ENCODE peak calls at places on chromosomes 7 and 10, in six cellular contexts. C, E, F, I, T and Y are unnamed samples.
A peak's percentile ranks its signal among the peaks of the same experiment; 100 is the strongest.

GRCh38 chr7:13144622-13145021 is 457.2 kb downstream of the ARL4A start:
- DNase-seq in C (no peak), F (no peak), E (no peak), I (no peak), T (no peak), Y (no peak)

GRCh38 chr10:14617850-14618249 is 156.8 kb downstream of the FAM107B start:
- DNase-seq in E (no peak), F (no peak), T (no peak), C (no peak), I (no peak), Y (no peak)

GRCh38 chr7:44096326-44096881 is 7.7 kb upstream of the AEBP1 start:
- DNase-seq in E (no peak), I (no peak), T (no peak), F (no peak), C (no peak), Y (no peak)

GRCh38 chr10:123573236-123574147 is 92.7 kb upstream of the GPR26 start:
- DNase-seq in C (peak; percentile 36), E (peak; percentile 83), F (peak; percentile 63), T (peak; percentile 73), I (no peak), Y (peak; percentile 63)

GRCh38 chr10:70693619-70694286 is 21.4 kb downstream of the ADAMTS14 start:
- DNase-seq in I (no peak), E (no peak), C (no peak), F (peak; percentile 74), T (no peak), Y (no peak)

GRCh38 chr10:103542764-103543616 is 49.5 kb downstream of the NEURL1 start:
- DNase-seq in T (no peak), I (peak; percentile 13), E (peak; percentile 46), C (peak; percentile 14), F (peak; percentile 29), Y (peak; percentile 52)

GRCh38 chr7:92634125-92634710 is 44.0 kb upstream of the FAM133B start:
- DNase-seq in I (no peak), F (no peak), C (no peak), T (no peak), E (no peak), Y (no peak)

GRCh38 chr10:97596101-97597055 is 6.9 kb downstream of the C10orf62 start:
- DNase-seq in I (no peak), F (no peak), T (no peak), E (peak; percentile 65), C (peak; percentile 64), Y (no peak)

GRCh38 chr10:13187135-13187534 is 25.8 kb downstream of the MCM10 start:
- DNase-seq in I (no peak), C (no peak), F (no peak), T (no peak), E (no peak), Y (no peak)

GRCh38 chr7:22725585-22725984 is 1.4 kb upstream of the IL6 start:
- DNase-seq in T (no peak), F (peak; percentile 57), C (peak; percentile 47), E (peak; percentile 27), I (no peak), Y (peak; percentile 63)

GRCh38 chr7:133386204-133386603 is 133.3 kb downstream of the EXOC4 start:
- DNase-seq in I (no peak), C (no peak), F (no peak), T (peak; percentile 3), E (no peak), Y (peak; percentile 42)

GRCh38 chr10:114458955-114459354 is 54.7 kb upstream of the AFAP1L2 start:
- DNase-seq in T (peak; percentile 39), F (peak; percentile 16), E (peak; percentile 33), I (no peak), C (peak; percentile 8), Y (peak; percentile 33)

GRCh38 chr7:105621617-105622016 is 40.3 kb upstream of the EFCAB10 start:
- DNase-seq in T (no peak), I (no peak), E (no peak), C (no peak), F (no peak), Y (no peak)

GRCh38 chr10:36612436-36612835 is 513.0 kb upstream of the ANKRD30A start:
- DNase-seq in T (no peak), E (no peak), I (no peak), C (no peak), F (no peak), Y (no peak)

GRCh38 chr10:95756061-95756751 is at the start of gene ENTPD1:
- DNase-seq in I (peak; percentile 48), F (no peak), T (no peak), E (no peak), C (no peak), Y (peak; percentile 20)

GRCh38 chr10:25858076-25858475 is 76.0 kb upstream of the MYO3A start:
- DNase-seq in T (no peak), E (no peak), C (no peak), F (no peak), I (no peak), Y (no peak)

GRCh38 chr7:92266415-92267241 is 20.9 kb downstream of the ANKIB1 start:
- DNase-seq in E (no peak), T (no peak), C (no peak), I (no peak), F (no peak), Y (no peak)

GRCh38 chr7:41476117-41476803 is 226.6 kb downstream of the INHBA start:
- DNase-seq in E (no peak), I (peak; percentile 9), F (no peak), T (no peak), C (no peak), Y (no peak)

GRCh38 chr10:15780353-15781135 is 60.8 kb upstream of the ITGA8 start:
- DNase-seq in I (no peak), C (no peak), T (no peak), E (no peak), F (no peak), Y (no peak)

GRCh38 chr7:107268593-107268992 is 99.8 kb downstream of the HBP1 start:
- DNase-seq in F (no peak), I (no peak), C (no peak), T (no peak), E (no peak), Y (no peak)

GRCh38 chr7:23863209-23863798 is 153.3 kb downstream of the STK31 start:
- DNase-seq in I (no peak), C (peak; percentile 16), E (peak; percentile 45), F (peak; percentile 27), T (no peak), Y (peak; percentile 58)

GRCh38 chr10:80472234-80473095 is 18.4 kb downstream of the TSPAN14 start:
- DNase-seq in E (no peak), C (no peak), T (no peak), I (peak; percentile 92), F (no peak), Y (no peak)

GRCh38 chr10:15824498-15824897 is 35.8 kb downstream of the MINDY3 start:
- DNase-seq in F (no peak), C (no peak), E (no peak), T (no peak), I (no peak), Y (no peak)

GRCh38 chr7:82805527-82805960 is 357.1 kb downstream of the PCLO start:
- DNase-seq in C (peak; percentile 1), T (no peak), F (no peak), E (peak; percentile 68), I (no peak), Y (peak; percentile 13)

GRCh38 chr7:4882169-4882741 is 1.3 kb downstream of the RADIL start:
- DNase-seq in T (no peak), I (no peak), C (no peak), F (peak; percentile 31), E (no peak), Y (peak; percentile 66)

GRCh38 chr7:38822556-38822955 is 86.4 kb downstream of the VPS41 start:
- DNase-seq in I (no peak), C (no peak), T (no peak), E (no peak), F (no peak), Y (no peak)

GRCh38 chr10:37826806-37827205 is 30.6 kb downstream of the ZNF248 start:
- DNase-seq in C (no peak), T (no peak), E (no peak), I (no peak), F (no peak), Y (no peak)

DNA sequence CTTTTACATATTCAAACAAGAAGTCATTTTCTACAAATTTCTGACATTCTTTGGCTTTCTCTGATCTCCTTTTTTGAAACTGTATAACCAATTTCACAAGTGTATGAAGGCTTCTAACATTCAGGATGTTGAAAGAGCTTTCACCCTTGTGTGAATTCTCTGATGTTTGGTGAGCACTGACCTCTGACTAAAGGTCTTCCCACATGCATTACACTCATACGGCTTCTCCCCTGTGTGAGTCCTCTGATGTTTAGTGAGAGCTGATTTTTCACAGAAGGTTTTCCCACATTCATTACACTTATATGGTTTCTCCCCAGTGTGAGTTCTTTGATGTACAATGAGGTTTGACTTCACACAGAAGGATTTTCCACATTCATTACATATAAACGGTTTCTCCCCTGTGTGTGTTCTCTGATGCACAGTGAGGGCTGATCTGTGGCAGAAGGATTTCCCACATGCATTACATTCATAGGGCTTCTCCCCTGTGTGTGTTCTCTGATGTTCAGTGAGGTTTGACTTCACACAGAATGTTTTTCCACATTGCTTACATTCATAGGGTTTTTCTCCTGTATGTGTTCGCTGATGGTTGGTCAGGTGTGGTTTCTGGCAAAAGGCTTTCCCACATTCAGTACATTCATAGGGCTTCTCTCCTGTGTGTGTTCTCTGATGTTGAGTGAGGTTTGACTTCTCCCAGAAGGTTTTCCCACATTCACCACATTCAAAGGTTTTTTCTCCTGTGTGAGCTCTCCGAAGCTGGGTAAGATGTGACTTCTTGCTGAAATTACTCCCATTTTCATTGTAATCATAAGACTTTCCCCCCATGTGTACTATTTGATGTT is 25.7 kb downstream of the ZNF248 start:
- DNase-seq in T (no peak), C (peak; percentile 53), E (no peak), I (no peak), F (no peak), Y (no peak)
- H3K9me3 ChIP-seq in T (peaks cover 79% of the 10 kb centered on the region), C (peaks cover 22% of the 10 kb centered on the region), E (peaks cover 28% of the 10 kb centered on the region), I (peaks cover 28% of the 10 kb centered on the region), F (peaks cover 14% of the 10 kb centered on the region), Y (peaks cover 65% of the 10 kb centered on the region)

GRCh38 chr10:132360766-132361447 is 28.9 kb downstream of the LRRC27 start:
- DNase-seq in I (no peak), C (no peak), E (no peak), T (no peak), F (peak; percentile 66), Y (no peak)
- TF ChIP-seq ZNF274 in I (no peak), C (no peak), E (no peak), T (no peak), F (no peak), Y (no peak)

GRCh38 chr10:62759599-62760175 is 44.8 kb upstream of the ADO start:
- DNase-seq in I (no peak), T (no peak), E (no peak), F (no peak), C (no peak), Y (no peak)
- H3K27me3 ChIP-seq in I (no peaks in the 10 kb centered on the region), T (no peaks in the 10 kb centered on the region), E (no peaks in the 10 kb centered on the region), F (peaks cover 11% of the 10 kb centered on the region), C (no peaks in the 10 kb centered on the region), Y (no peaks in the 10 kb centered on the region)

GRCh38 chr10:133445268-133445732 is 8.4 kb upstream of the SCART1 start:
- DNase-seq in I (no peak), E (no peak), T (no peak), C (no peak), F (no peak), Y (no peak)
- H3K9me3 ChIP-seq in I (peaks cover 2% of the 10 kb centered on the region), E (no peaks in the 10 kb centered on the region), T (peaks cover 72% of the 10 kb centered on the region), C (peaks cover 27% of the 10 kb centered on the region), F (peaks cover 4% of the 10 kb centered on the region), Y (peaks cover 28% of the 10 kb centered on the region)